ENCODE peak calls at places on chromosome 19, in six cellular contexts. L is H9, K is fibroblast of lung, G is HepG2, D is mammary epithelial cell, C is colonic mucosa. E is an unnamed sample.
A peak's percentile ranks its signal among the peaks of the same experiment; 100 is the strongest.

GRCh38 chr19:41031926-41032325 is 40.8 kb downstream of the CYP2B6 start:
- DNase-seq in L (no peak), K (no peak), G (no peak), D (peak; percentile 29), C (no peak), E (peak; percentile 79)

GRCh38 chr19:55041244-55041626 is 3.2 kb upstream of the GP6 start:
- DNase-seq in L (no peak), K (no peak), G (no peak), D (no peak), C (no peak), E (no peak)

GRCh38 chr19:3580156-3580955 is 4.9 kb upstream of the GIPC3 start:
- DNase-seq in L (no peak), K (peak; percentile 97), G (peak; percentile 56), D (peak; percentile 61), C (no peak), E (peak; percentile 69)

GRCh38 chr19:722553-723101 is 13.9 kb downstream of the PALM start:
- DNase-seq in L (no peak), K (no peak), G (no peak), D (no peak), C (no peak), E (no peak)

GRCh38 chr19:31338069-31338767 is 11.0 kb downstream of the TSHZ3 start:
- DNase-seq in L (peak; percentile 87), K (peak; percentile 88), G (peak; percentile 18), D (no peak), C (no peak), E (no peak)

GRCh38 chr19:2491130-2491801 is 15.3 kb downstream of the GADD45B start:
- DNase-seq in L (no peak), K (peak; percentile 70), G (no peak), D (peak; percentile 78), C (peak; percentile 97), E (peak; percentile 93)

GRCh38 chr19:16025108-16026101 is 50.9 kb upstream of the TPM4 start:
- DNase-seq in L (peak; percentile 82), K (peak; percentile 66), G (peak; percentile 61), D (peak; percentile 46), C (no peak), E (peak; percentile 71)

GRCh38 chr19:41218615-41219507 is at the start of gene AXL:
- DNase-seq in L (peak; percentile 91), K (peak; percentile 89), G (peak; percentile 25), D (peak; percentile 95), C (peak; percentile 59), E (peak; percentile 56)

GRCh38 chr19:55913643-55914268 is 18.4 kb downstream of the NLRP13 start:
- DNase-seq in L (no peak), K (no peak), G (no peak), D (no peak), C (no peak), E (peak; percentile 39)

GRCh38 chr19:52248256-52248655 is 21.1 kb upstream of the ZNF766 start:
- DNase-seq in L (peak; percentile 62), K (peak; percentile 47), G (peak; percentile 40), D (peak; percentile 42), C (peak; percentile 62), E (peak; percentile 60)

GRCh38 chr19:35350591-35350990 is 2.9 kb downstream of the FFAR1 start:
- DNase-seq in L (peak; percentile 19), K (no peak), G (no peak), D (no peak), C (no peak), E (no peak)

GRCh38 chr19:54805665-54806515 is 2.5 kb downstream of the KIR2DL4 start:
- DNase-seq in L (no peak), K (no peak), G (no peak), D (no peak), C (no peak), E (no peak)

GRCh38 chr19:47886010-47886559 is at the start of gene SULT2A1:
- DNase-seq in L (no peak), K (no peak), G (peak; percentile 92), D (no peak), C (no peak), E (no peak)

GRCh38 chr19:5142725-5143097 is 173.8 kb downstream of the KDM4B start:
- DNase-seq in L (no peak), K (no peak), G (no peak), D (no peak), C (no peak), E (no peak)

GRCh38 chr19:46295401-46296308 is 1.2 kb upstream of the HIF3A start:
- DNase-seq in L (no peak), K (no peak), G (no peak), D (no peak), C (peak; percentile 40), E (no peak)

GRCh38 chr19:39941151-39941550 is 6.7 kb upstream of the FCGBP start:
- DNase-seq in L (no peak), K (no peak), G (no peak), D (no peak), C (no peak), E (no peak)

GRCh38 chr19:52516191-52516590 is 11.3 kb upstream of the ZNF808 start:
- DNase-seq in L (no peak), K (no peak), G (no peak), D (no peak), C (no peak), E (no peak)

DNA sequence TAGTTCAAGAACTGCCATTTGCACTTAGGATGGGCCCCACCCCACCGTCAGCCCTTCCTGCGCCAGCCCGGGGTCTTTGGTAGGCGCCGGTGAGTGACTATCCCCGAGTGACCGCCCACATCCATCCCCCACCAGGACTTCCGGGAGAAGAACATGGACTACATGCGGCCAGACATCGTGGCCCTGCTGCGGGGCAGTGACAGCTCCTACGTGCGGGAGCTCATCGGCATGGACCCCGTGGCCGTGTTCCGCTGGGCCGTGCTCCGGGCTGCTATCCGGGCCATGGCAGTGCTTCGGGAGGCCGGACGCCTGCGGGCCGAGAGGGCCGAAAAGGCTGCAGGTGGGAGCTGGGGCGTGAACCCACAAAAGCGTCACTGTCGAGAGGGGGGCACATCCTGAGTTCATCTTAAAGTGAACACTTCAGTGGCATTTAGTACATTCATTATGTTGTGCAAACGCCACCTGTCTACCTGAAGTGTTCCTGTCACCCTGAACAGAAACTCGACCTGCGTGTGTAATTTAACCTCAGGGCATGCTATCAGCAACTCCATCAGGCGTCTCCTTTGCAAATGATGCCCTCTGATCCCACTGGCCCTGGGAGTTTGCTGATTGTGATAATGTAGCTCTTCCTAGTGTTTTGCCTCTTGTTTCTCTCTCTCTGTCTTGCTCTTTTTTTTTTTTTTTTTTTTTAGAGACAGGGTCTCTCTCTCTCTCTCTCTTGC is 42.4 kb upstream of the USE1 start:
- DNase-seq in L (no peak), K (no peak), G (no peak), D (no peak), C (no peak), E (no peak)
- H3K4me1 ChIP-seq in L (no peaks in the 10 kb centered on the region), K (peaks cover 2% of the 10 kb centered on the region), G (no peaks in the 10 kb centered on the region), D (peaks cover 3% of the 10 kb centered on the region), C (no peaks in the 10 kb centered on the region), E (peaks cover 11% of the 10 kb centered on the region)

GRCh38 chr19:23436318-23436717 is 41.0 kb upstream of the ZNF91 start:
- DNase-seq in L (no peak), K (no peak), G (no peak), D (no peak), C (peak; percentile 27), E (peak; percentile 4)
- TF ChIP-seq CTCF in L (peak; percentile 46), K (no peak), G (no peak), D (peak; percentile 41), C (no peak), E (peak; percentile 40)

GRCh38 chr19:50565984-50566903 is 2.0 kb downstream of the LRRC4B start:
- DNase-seq in L (no peak), K (no peak), G (no peak), D (no peak), C (no peak), E (no peak)
- H3K9ac ChIP-seq in L (no peak overlapping the region), K (no peak overlapping the region), G (no peak overlapping the region), D (no peak overlapping the region), C (no peak overlapping the region), E (no peak overlapping the region)

GRCh38 chr19:13040916-13041292 is 45.6 kb downstream of the NFIX start:
- DNase-seq in L (no peak), K (no peak), G (no peak), D (no peak), C (no peak), E (no peak)
- H3K4me1 ChIP-seq in L (no peaks in the 10 kb centered on the region), K (peaks cover 48% of the 10 kb centered on the region), G (peaks cover 43% of the 10 kb centered on the region), D (peaks cover 69% of the 10 kb centered on the region), C (peaks cover 12% of the 10 kb centered on the region), E (peaks cover 34% of the 10 kb centered on the region)

GRCh38 chr19:8456064-8456463 is 11.3 kb downstream of the HNRNPM start:
- DNase-seq in L (peak; percentile 64), K (no peak), G (no peak), D (no peak), C (no peak), E (no peak)
- TF ChIP-seq CTCF in L (peak; percentile 59), K (no peak), G (peak; percentile 48), D (no peak), C (no peak), E (peak; percentile 37)

GRCh38 chr19:38843175-38843758 is 6.5 kb downstream of the HNRNPL start:
- DNase-seq in L (no peak), K (no peak), G (no peak), D (no peak), C (no peak), E (no peak)
- H3K9ac ChIP-seq in L (no peak overlapping the region), K (no peak overlapping the region), G (no peak overlapping the region), D (no peak overlapping the region), C (no peak overlapping the region), E (no peak overlapping the region)

GRCh38 chr19:33802801-33803200 is 6.1 kb downstream of the KCTD15 start:
- DNase-seq in L (no peak), K (no peak), G (no peak), D (no peak), C (no peak), E (no peak)

GRCh38 chr19:33801411-33801810 is 4.7 kb downstream of the KCTD15 start:
- DNase-seq in L (no peak), K (no peak), G (no peak), D (no peak), C (no peak), E (no peak)

GRCh38 chr19:33800012-33800680 is 3.5 kb downstream of the KCTD15 start:
- DNase-seq in L (no peak), K (no peak), G (no peak), D (no peak), C (no peak), E (no peak)

GRCh38 chr19:33803383-33803782 is 6.7 kb downstream of the KCTD15 start:
- DNase-seq in L (no peak), K (no peak), G (no peak), D (no peak), C (no peak), E (no peak)

GRCh38 chr19:33802001-33802400 is 5.3 kb downstream of the KCTD15 start:
- DNase-seq in L (no peak), K (no peak), G (no peak), D (no peak), C (no peak), E (no peak)
- H3K4me1 ChIP-seq in L (peaks cover 5% of the 10 kb centered on the region), K (no peaks in the 10 kb centered on the region), G (peaks cover 33% of the 10 kb centered on the region), D (peaks cover 21% of the 10 kb centered on the region), C (peaks cover 14% of the 10 kb centered on the region), E (peaks cover 3% of the 10 kb centered on the region)